ENCODE peak calls at places on chromosomes 11 and 22, in four cellular contexts. T is type B pancreatic cell, R is upper lobe of left lung, J is upper lobe of right lung. W is an unnamed sample.

GRCh38 chr22:23527971-23528740 is 51.9 kb downstream of the IGLL1 start:
- DNase-seq in R (no peak), T (no peak), J (peak), W (no peak)

GRCh38 chr11:2511421-2512369 is 66.9 kb downstream of the KCNQ1 start:
- DNase-seq in J (peak), R (peak), T (peak), W (peak)

GRCh38 chr11:4615856-4616444 is 7.9 kb upstream of the TRIM68 start:
- DNase-seq in R (no peak), J (no peak), T (no peak), W (no peak)

GRCh38 chr11:70070736-70071135 is 7.4 kb upstream of the ANO1 start:
- DNase-seq in R (no peak), J (peak), T (peak), W (no peak)

GRCh38 chr11:130766650-130767297 is 149.5 kb downstream of the SNX19 start:
- DNase-seq in R (no peak), T (peak), J (no peak), W (no peak)

GRCh38 chr11:102800774-102801173 is 2.8 kb upstream of the MMP1 start:
- DNase-seq in J (no peak), R (no peak), T (no peak), W (no peak)

GRCh38 chr11:86360775-86361395 is 13.8 kb upstream of the CCDC81 start:
- DNase-seq in T (no peak), J (no peak), R (no peak), W (no peak)

GRCh38 chr11:71325418-71326327 is 73.3 kb upstream of the SHANK2 start:
- DNase-seq in R (no peak), J (peak), T (no peak), W (no peak)

GRCh38 chr11:46300270-46300669 is 22.8 kb downstream of the CREB3L1 start:
- DNase-seq in T (no peak), J (no peak), R (no peak), W (no peak)

GRCh38 chr22:41021655-41022454 is 70.5 kb upstream of the EP300 start:
- DNase-seq in R (peak), T (peak), J (peak), W (peak)

GRCh38 chr11:1099519-1100355 is 25.1 kb downstream of the MUC2 start:
- DNase-seq in R (no peak), T (no peak), J (no peak), W (no peak)

GRCh38 chr11:85918910-85919794 is 64.0 kb downstream of the CCDC83 start:
- DNase-seq in T (no peak), J (no peak), R (no peak), W (no peak)

GRCh38 chr11:114438303-114438702 is 964 bp upstream of the REXO2 start:
- DNase-seq in T (no peak), R (no peak), J (no peak), W (no peak)

GRCh38 chr11:31821779-31822574 is 10.9 kb upstream of the PAX6 start:
- DNase-seq in R (no peak), J (no peak), T (no peak), W (no peak)

GRCh38 chr11:43547900-43548381 is 132.6 kb upstream of the HSD17B12 start:
- DNase-seq in T (no peak), J (no peak), R (no peak), W (no peak)

GRCh38 chr11:60899021-60899936 is 7.1 kb downstream of the PRPF19 start:
- DNase-seq in J (no peak), T (no peak), R (peak), W (no peak)

GRCh38 chr11:41245704-41246398 is 213.6 kb downstream of the LRRC4C start:
- DNase-seq in T (no peak), R (no peak), J (peak), W (no peak)

GRCh38 chr22:21951931-21952465 is 650 bp downstream of the PPM1F start:
- DNase-seq in J (peak), T (no peak), R (peak), W (no peak)

GRCh38 chr11:72301486-72301885 is 57.5 kb upstream of the PHOX2A start:
- DNase-seq in T (no peak), J (no peak), R (no peak), W (no peak)

GRCh38 chr11:93740031-93740801 is 1.1 kb downstream of the TAF1D start:
- DNase-seq in T (no peak), R (peak), J (peak), W (no peak)

GRCh38 chr11:130215531-130216220 is 56.1 kb downstream of the ST14 start:
- DNase-seq in T (peak), J (peak), R (no peak), W (peak)

GRCh38 chr22:25137577-25138525 is 61.8 kb upstream of the CRYBB3 start:
- DNase-seq in T (no peak), R (no peak), J (no peak), W (no peak)

GRCh38 chr11:44464741-44465140 is 100.7 kb upstream of the CD82 start:
- DNase-seq in T (no peak), J (no peak), R (no peak), W (no peak)

GRCh38 chr11:65315204-65315865 is 669 bp downstream of the CDC42EP2 start:
- DNase-seq in J (peak), T (peak), R (peak), W (peak)

GRCh38 chr11:45658292-45658991 is 7.0 kb downstream of the CHST1 start:
- DNase-seq in J (peak), T (no peak), R (peak), W (no peak)

DNA sequence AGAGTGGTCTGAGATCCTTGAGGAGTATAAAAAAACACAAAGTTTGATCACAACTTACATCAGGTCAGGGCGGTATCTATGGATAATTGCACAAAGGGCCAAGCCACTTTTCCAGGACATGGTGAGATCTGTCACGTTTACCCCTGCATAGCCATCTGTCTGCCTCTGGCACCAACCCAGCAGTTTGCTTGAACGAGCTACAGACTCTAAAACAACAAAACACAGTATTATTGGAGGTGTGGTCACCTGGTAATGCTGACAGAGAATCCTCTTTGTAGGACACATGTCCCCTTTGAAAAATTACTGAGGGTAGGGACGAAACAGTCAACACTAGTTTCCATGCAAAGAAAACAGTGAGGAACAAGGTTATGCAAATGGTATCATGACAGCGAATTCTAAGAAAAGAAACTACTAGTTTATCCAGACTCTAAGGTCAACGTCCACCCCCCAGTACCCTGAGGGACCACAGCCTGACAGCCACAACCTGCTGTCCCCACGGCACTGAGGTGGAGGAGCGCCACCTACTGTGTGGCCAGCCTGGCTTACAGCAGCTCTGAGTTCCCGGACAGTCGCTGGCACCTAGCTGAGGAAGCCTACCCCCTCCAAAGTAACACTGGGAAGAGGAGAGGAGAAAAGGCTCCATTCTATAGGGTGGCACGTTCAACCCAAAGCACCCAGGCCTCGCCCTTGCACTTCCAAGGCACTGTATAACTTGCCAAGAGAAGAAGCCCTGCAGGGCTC is 117.3 kb upstream of the BID start:
- DNase-seq in T (no peak), J (no peak), R (no peak), W (no peak)
- TF ChIP-seq CTCF in T (peak), J (peak), R (no peak), W (peak)

GRCh38 chr11:63488789-63489188 is 2.2 kb downstream of the PLAAT5 start:
- DNase-seq in T (no peak), R (no peak), J (no peak), W (no peak)

GRCh38 chr11:63491614-63492372 is 826 bp upstream of the PLAAT5 start:
- DNase-seq in T (no peak), J (no peak), R (no peak), W (no peak)

GRCh38 chr11:63491240-63491587 is 247 bp upstream of the PLAAT5 start:
- DNase-seq in T (no peak), J (no peak), R (no peak), W (no peak)

GRCh38 chr11:63490551-63491239 is at the start of gene PLAAT5:
- DNase-seq in T (no peak), R (no peak), J (peak), W (no peak)

GRCh38 chr11:63489879-63490278 is 1.1 kb downstream of the PLAAT5 start:
- DNase-seq in J (no peak), R (no peak), T (no peak), W (no peak)
- TF ChIP-seq CTCF in J (no peak), R (no peak), T (peak), W (no peak)

DNA sequence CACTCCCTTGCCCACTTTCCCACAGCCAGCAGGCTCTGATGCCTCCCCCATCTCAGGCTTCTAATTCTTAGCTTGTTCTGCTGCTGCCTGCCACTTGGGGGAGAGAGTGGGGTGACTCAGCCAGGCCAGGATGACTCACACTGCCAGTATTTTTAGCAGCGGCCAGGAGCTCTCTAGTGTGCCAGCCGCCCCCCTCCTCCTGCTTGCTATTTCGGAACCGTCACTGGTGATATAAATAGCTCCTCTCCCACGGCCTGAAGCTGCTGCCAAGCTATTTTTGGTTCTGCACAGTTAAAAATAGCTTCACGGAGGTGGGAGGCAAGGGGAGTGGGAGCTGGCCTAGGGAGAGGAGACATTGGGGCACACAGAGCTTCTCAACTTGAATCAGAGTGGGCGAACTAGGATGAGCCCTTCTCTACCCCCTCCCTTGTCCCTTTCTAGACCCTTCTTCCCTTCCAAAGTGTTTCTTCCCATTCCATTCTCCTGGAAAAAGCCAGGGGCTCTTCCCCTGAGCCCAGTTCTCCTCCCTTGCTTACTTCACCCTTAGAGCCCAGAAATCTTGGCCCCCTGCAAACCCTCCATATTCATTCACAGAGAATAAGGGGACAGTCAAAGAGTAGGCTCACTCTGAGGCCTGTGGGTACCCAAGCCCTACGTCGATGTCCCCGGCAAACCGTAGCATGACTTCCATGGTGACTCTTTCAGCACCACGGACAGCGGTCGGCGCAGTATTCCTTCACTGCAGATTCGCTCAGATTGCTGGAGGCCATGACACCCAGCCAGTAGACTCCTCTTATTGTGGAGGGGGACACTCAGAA is 2.5 kb upstream of the NPAS4 start:
- DNase-seq in J (no peak), R (peak), T (peak), W (peak)
- TF ChIP-seq CTCF in J (no peak), R (no peak), T (no peak), W (peak)

DNA sequence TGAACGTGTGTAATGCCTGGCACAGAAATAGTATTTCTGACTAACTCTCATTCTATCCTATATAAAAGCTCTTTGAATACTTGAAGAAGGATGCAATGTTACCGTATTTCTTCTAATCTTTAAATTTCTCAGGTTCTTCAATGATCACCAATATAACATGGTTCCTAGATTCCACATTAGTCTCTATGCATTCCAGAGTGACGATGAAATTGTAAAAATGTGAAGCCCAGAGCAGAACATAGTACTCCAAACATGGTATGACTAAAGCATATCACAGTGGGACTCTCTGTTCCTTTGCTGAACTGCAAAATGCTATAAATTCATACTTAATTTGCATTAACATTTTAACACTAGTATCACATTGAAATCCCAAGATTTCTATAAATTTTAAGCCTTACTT is 877.6 kb upstream of the CHORDC1 start:
- DNase-seq in R (no peak), J (no peak), T (no peak), W (no peak)
- TF ChIP-seq CTCF in R (no peak), J (no peak), T (no peak), W (no peak)

DNA sequence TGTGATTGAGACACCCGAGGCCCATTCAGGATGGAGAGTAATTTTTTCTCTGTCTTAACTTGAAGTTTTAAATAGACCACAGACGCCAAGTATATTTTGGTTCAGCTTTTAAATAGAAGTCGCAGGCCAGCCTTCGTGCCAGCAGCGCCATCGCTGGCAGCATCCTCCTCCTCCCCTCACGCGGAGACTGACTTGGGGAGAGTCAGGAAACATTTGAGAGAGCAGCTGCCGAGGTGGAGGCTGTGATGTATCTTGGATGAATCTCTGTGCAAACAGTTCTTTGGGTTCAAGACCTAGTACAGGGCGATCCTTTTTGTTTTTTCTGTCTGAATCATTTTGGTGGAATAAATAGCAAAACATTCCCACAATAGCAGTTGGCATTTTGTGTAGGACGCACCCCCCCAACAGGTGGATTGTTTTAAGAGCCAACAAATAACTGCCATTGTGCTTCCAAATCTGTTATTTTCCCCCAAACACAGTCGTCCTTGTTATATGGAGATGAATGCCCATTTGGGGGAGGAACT is 920 bp upstream of the DMC1 start:
- DNase-seq in R (peak), T (no peak), J (no peak), W (no peak)
- TF ChIP-seq CTCF in R (no peak), T (no peak), J (no peak), W (peak)

GRCh38 chr22:47124451-47124881 is 362.0 kb downstream of the TBC1D22A start:
- DNase-seq in R (no peak), T (no peak), J (peak), W (no peak)
- TF ChIP-seq CTCF in R (no peak), T (no peak), J (no peak), W (no peak)

DNA sequence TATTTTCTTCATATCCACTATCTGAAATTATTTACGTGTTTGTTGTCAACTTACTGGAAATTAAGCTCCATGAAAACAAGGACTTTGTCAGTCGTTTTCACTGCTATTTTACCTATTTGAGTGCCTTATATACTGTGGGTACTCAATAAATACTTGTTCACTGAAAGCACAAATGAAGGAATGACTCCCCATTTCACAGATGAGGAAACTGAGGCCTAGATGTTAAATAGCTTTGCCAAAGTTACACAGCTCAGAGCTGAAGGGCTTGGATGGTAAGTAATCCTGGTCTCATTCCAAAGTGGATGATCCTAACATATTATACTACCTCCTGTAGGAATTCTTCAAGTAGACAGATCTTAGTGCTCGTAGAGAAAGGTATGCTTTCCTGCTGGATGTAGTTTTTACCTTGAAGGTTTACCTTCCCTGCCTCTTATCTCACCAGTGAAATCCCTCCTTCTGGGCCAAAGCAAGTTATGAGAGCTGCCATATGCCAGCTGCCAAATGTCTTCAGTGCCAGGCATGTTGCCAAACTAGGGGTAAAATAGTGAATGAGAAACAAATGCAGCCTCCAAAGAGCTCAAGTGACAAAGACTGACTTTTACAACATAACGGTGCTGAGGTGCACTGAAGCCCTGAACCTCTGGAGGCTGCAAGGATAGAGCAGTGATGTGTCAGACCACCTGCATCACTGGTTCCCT is 129.7 kb downstream of the TRIM44 start:
- DNase-seq in R (no peak), J (no peak), T (no peak), W (no peak)
- TF ChIP-seq CTCF in R (no peak), J (no peak), T (no peak), W (no peak)

DNA sequence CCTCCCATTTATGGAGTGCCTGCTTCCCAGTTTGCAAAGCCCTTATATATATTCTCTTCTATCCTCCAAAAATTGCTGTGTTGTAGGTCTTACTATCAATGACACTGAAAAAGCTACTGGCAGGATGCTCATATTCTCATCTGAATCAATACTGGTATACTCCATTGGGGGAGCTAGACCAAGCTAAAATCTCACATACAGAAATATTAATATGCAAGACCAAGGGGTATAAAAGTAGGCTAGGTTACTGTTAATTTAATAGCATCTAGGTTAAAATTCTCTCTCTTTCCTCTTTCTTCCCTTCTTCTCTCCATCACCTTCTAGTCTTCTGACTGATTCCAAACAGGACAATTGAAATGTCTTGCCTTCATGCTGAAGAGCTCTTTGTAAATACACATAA is 17.1 kb upstream of the BDNF start:
- DNase-seq in R (no peak), J (no peak), T (no peak), W (no peak)
- TF ChIP-seq CTCF in R (no peak), J (no peak), T (peak), W (peak)

GRCh38 chr11:24386551-24387404 is 110.1 kb upstream of the LUZP2 start:
- DNase-seq in R (peak), T (no peak), J (no peak), W (no peak)
- TF ChIP-seq CTCF in R (no peak), T (peak), J (peak), W (peak)